ENCODE peak calls at places on chromosomes 1 and 21, in seven cellular contexts. One of them, this sample, is unnamed.

GRCh38 chr21:39705849-39706248 is 39.1 kb upstream of the IGSF5 start:
- DNase-seq in GM12878: no peak
- DNase-seq in K562: no peak
- DNase-seq in SK-N-SH: no peak
- DNase-seq in HepG2: no peak
- DNase-seq in H1: no peak
- DNase-seq in HCT116: no peak
- DNase-seq in this sample: no peak

GRCh38 chr1:112388436-112388835 is 7.6 kb upstream of the CTTNBP2NL start:
- DNase-seq in H1: no peak
- DNase-seq in GM12878: no peak
- DNase-seq in SK-N-SH: no peak
- DNase-seq in HCT116: no peak
- DNase-seq in HepG2: no peak
- DNase-seq in K562: no peak
- DNase-seq in this sample: no peak

GRCh38 chr1:206067486-206068302 is 14.7 kb downstream of the RHEX start:
- DNase-seq in H1: no peak
- DNase-seq in HCT116: no peak
- DNase-seq in GM12878: no peak
- DNase-seq in HepG2: no peak
- DNase-seq in K562: no peak
- DNase-seq in SK-N-SH: no peak
- DNase-seq in this sample: no peak

GRCh38 chr1:232462200-232462599 is 167.7 kb downstream of the SIPA1L2 start:
- DNase-seq in HepG2: no peak
- DNase-seq in HCT116: no peak
- DNase-seq in H1: no peak
- DNase-seq in SK-N-SH: no peak
- DNase-seq in GM12878: no peak
- DNase-seq in K562: no peak
- DNase-seq in this sample: no peak

GRCh38 chr1:85596531-85596930 is 16.0 kb downstream of the CCN1 start:
- DNase-seq in SK-N-SH: no peak
- DNase-seq in H1: no peak
- DNase-seq in GM12878: no peak
- DNase-seq in K562: no peak
- DNase-seq in HCT116: no peak
- DNase-seq in HepG2: no peak
- DNase-seq in this sample: no peak

GRCh38 chr1:109739738-109740614 is 862 bp downstream of the GSTM3 start:
- DNase-seq in K562: peak
- DNase-seq in SK-N-SH: peak
- DNase-seq in HCT116: no peak
- DNase-seq in HepG2: peak
- DNase-seq in H1: no peak
- DNase-seq in GM12878: no peak
- DNase-seq in this sample: peak

GRCh38 chr1:25360596-25361581 is 22.8 kb downstream of the TMEM50A start:
- DNase-seq in GM12878: no peak
- DNase-seq in HepG2: no peak
- DNase-seq in SK-N-SH: no peak
- DNase-seq in H1: no peak
- DNase-seq in HCT116: peak
- DNase-seq in K562: peak
- DNase-seq in this sample: no peak

GRCh38 chr1:223717695-223718363 is 5.5 kb downstream of the CAPN2 start:
- DNase-seq in HepG2: no peak
- DNase-seq in GM12878: no peak
- DNase-seq in SK-N-SH: no peak
- DNase-seq in K562: no peak
- DNase-seq in HCT116: no peak
- DNase-seq in H1: no peak
- DNase-seq in this sample: no peak

GRCh38 chr1:61742620-61743431 is 546 bp downstream of the PATJ start:
- DNase-seq in SK-N-SH: peak
- DNase-seq in GM12878: no peak
- DNase-seq in K562: no peak
- DNase-seq in HCT116: no peak
- DNase-seq in H1: no peak
- DNase-seq in HepG2: peak
- DNase-seq in this sample: peak

GRCh38 chr1:10947181-10947580 is 65.3 kb upstream of the TARDBP start:
- DNase-seq in HCT116: no peak
- DNase-seq in HepG2: no peak
- DNase-seq in H1: no peak
- DNase-seq in K562: no peak
- DNase-seq in SK-N-SH: peak
- DNase-seq in GM12878: no peak
- DNase-seq in this sample: no peak

GRCh38 chr1:239718997-239719628 is 332.7 kb downstream of the CHRM3 start:
- DNase-seq in H1: no peak
- DNase-seq in HepG2: no peak
- DNase-seq in SK-N-SH: no peak
- DNase-seq in K562: no peak
- DNase-seq in HCT116: no peak
- DNase-seq in GM12878: no peak
- DNase-seq in this sample: no peak

GRCh38 chr1:150192012-150192411 is 42.3 kb downstream of the PLEKHO1 start:
- DNase-seq in K562: no peak
- DNase-seq in H1: no peak
- DNase-seq in HepG2: no peak
- DNase-seq in HCT116: no peak
- DNase-seq in GM12878: no peak
- DNase-seq in SK-N-SH: no peak
- DNase-seq in this sample: no peak

GRCh38 chr1:86155807-86156561 is 588 bp downstream of the COL24A1 start:
- DNase-seq in SK-N-SH: peak
- DNase-seq in HCT116: no peak
- DNase-seq in K562: no peak
- DNase-seq in H1: no peak
- DNase-seq in HepG2: no peak
- DNase-seq in GM12878: no peak
- DNase-seq in this sample: no peak

GRCh38 chr1:76433528-76433927 is 359.0 kb downstream of the ST6GALNAC3 start:
- DNase-seq in HCT116: no peak
- DNase-seq in GM12878: no peak
- DNase-seq in SK-N-SH: no peak
- DNase-seq in HepG2: no peak
- DNase-seq in H1: no peak
- DNase-seq in K562: no peak
- DNase-seq in this sample: no peak

GRCh38 chr1:203490607-203491006 is 3.3 kb upstream of the OPTC start:
- DNase-seq in SK-N-SH: no peak
- DNase-seq in GM12878: no peak
- DNase-seq in H1: no peak
- DNase-seq in HCT116: no peak
- DNase-seq in K562: no peak
- DNase-seq in HepG2: no peak
- DNase-seq in this sample: no peak

GRCh38 chr1:56200446-56200845 is 378.9 kb downstream of the PLPP3 start:
- DNase-seq in HCT116: no peak
- DNase-seq in HepG2: no peak
- DNase-seq in H1: no peak
- DNase-seq in GM12878: no peak
- DNase-seq in K562: no peak
- DNase-seq in SK-N-SH: peak
- DNase-seq in this sample: peak

GRCh38 chr1:100959502-100960060 is 63.7 kb downstream of the SLC30A7 start:
- DNase-seq in K562: no peak
- DNase-seq in GM12878: no peak
- DNase-seq in HepG2: no peak
- DNase-seq in HCT116: no peak
- DNase-seq in SK-N-SH: no peak
- DNase-seq in H1: no peak
- DNase-seq in this sample: no peak

GRCh38 chr1:27099154-27099903 is 55.6 kb downstream of the SLC9A1 start:
- DNase-seq in GM12878: no peak
- DNase-seq in HCT116: no peak
- DNase-seq in K562: peak
- DNase-seq in HepG2: peak
- DNase-seq in SK-N-SH: peak
- DNase-seq in H1: no peak
- DNase-seq in this sample: no peak

GRCh38 chr1:35958558-35958957 is 27.7 kb downstream of the AGO3 start:
- DNase-seq in K562: no peak
- DNase-seq in GM12878: no peak
- DNase-seq in HCT116: no peak
- DNase-seq in SK-N-SH: no peak
- DNase-seq in H1: no peak
- DNase-seq in HepG2: no peak
- DNase-seq in this sample: no peak

DNA sequence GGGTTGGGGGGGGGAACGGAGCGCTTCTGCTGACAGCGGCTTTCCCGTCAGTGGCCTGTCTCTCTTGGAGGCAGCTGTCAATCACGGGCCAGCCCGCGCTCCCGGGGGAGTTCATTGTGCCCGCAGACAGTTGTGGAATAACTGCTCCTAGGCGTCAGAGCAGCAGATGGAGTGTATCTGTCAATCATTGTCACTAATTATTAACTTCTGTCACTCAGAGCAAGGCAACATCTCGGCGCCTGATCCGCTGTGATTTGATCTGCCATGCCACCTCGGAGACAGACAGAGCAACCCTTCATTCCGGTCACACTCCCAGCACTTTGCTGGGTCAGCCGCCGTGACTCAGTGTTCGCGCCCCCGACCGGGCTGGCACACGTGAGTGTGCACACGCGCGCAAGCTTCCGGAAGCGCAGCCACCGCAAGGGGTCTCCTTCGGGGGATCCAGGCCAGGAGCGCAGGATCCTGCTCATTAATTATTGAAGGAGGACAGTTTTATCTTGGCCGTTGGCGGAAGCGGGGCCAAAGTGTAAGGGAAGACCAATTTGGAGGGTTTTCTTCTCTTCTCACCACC is 75.8 kb downstream of the RRAGC start:
- DNase-seq in H1: no peak
- DNase-seq in GM12878: no peak
- DNase-seq in SK-N-SH: peak
- DNase-seq in HCT116: no peak
- DNase-seq in K562: peak
- DNase-seq in HepG2: peak
- DNase-seq in this sample: no peak
- TF ChIP-seq JUND in H1: no peak
- TF ChIP-seq JUND in GM12878: no peak
- TF ChIP-seq JUND in SK-N-SH: no peak
- TF ChIP-seq JUND in HCT116: no peak
- TF ChIP-seq JUND in K562: no peak
- TF ChIP-seq JUND in HepG2: no peak
- TF ChIP-seq JUND in this sample: no peak

GRCh38 chr1:212606042-212606733 is 2.4 kb upstream of the ATF3 start:
- DNase-seq in SK-N-SH: no peak
- DNase-seq in HCT116: no peak
- DNase-seq in GM12878: no peak
- DNase-seq in H1: no peak
- DNase-seq in HepG2: no peak
- DNase-seq in K562: no peak
- DNase-seq in this sample: no peak

GRCh38 chr1:212607924-212608208 is 695 bp upstream of the ATF3 start:
- DNase-seq in K562: no peak
- DNase-seq in HCT116: no peak
- DNase-seq in SK-N-SH: no peak
- DNase-seq in H1: no peak
- DNase-seq in HepG2: no peak
- DNase-seq in GM12878: no peak
- DNase-seq in this sample: no peak

GRCh38 chr1:212606734-212607205 is 1.8 kb upstream of the ATF3 start:
- DNase-seq in K562: no peak
- DNase-seq in H1: no peak
- DNase-seq in HepG2: no peak
- DNase-seq in GM12878: no peak
- DNase-seq in SK-N-SH: peak
- DNase-seq in HCT116: no peak
- DNase-seq in this sample: peak

GRCh38 chr1:212608209-212608955 is at the start of gene ATF3:
- DNase-seq in GM12878: peak
- DNase-seq in K562: peak
- DNase-seq in H1: peak
- DNase-seq in HCT116: peak
- DNase-seq in HepG2: peak
- DNase-seq in SK-N-SH: peak
- DNase-seq in this sample: peak

GRCh38 chr1:212607206-212607923 is 1.2 kb upstream of the ATF3 start:
- DNase-seq in HCT116: no peak
- DNase-seq in SK-N-SH: peak
- DNase-seq in K562: no peak
- DNase-seq in HepG2: no peak
- DNase-seq in GM12878: no peak
- DNase-seq in H1: no peak
- DNase-seq in this sample: peak
- TF ChIP-seq JUND in HCT116: no peak
- TF ChIP-seq JUND in SK-N-SH: no peak
- TF ChIP-seq JUND in K562: no peak
- TF ChIP-seq JUND in HepG2: no peak
- TF ChIP-seq JUND in GM12878: no peak
- TF ChIP-seq JUND in H1: no peak
- TF ChIP-seq JUND in this sample: no peak

GRCh38 chr1:14095001-14095400 is 395.0 kb downstream of the PRDM2 start:
- DNase-seq in HepG2: no peak
- DNase-seq in GM12878: no peak
- DNase-seq in H1: no peak
- DNase-seq in SK-N-SH: peak
- DNase-seq in HCT116: peak
- DNase-seq in K562: peak
- DNase-seq in this sample: no peak
- TF ChIP-seq JUND in HepG2: no peak
- TF ChIP-seq JUND in GM12878: no peak
- TF ChIP-seq JUND in H1: no peak
- TF ChIP-seq JUND in SK-N-SH: no peak
- TF ChIP-seq JUND in HCT116: no peak
- TF ChIP-seq JUND in K562: no peak
- TF ChIP-seq JUND in this sample: no peak

DNA sequence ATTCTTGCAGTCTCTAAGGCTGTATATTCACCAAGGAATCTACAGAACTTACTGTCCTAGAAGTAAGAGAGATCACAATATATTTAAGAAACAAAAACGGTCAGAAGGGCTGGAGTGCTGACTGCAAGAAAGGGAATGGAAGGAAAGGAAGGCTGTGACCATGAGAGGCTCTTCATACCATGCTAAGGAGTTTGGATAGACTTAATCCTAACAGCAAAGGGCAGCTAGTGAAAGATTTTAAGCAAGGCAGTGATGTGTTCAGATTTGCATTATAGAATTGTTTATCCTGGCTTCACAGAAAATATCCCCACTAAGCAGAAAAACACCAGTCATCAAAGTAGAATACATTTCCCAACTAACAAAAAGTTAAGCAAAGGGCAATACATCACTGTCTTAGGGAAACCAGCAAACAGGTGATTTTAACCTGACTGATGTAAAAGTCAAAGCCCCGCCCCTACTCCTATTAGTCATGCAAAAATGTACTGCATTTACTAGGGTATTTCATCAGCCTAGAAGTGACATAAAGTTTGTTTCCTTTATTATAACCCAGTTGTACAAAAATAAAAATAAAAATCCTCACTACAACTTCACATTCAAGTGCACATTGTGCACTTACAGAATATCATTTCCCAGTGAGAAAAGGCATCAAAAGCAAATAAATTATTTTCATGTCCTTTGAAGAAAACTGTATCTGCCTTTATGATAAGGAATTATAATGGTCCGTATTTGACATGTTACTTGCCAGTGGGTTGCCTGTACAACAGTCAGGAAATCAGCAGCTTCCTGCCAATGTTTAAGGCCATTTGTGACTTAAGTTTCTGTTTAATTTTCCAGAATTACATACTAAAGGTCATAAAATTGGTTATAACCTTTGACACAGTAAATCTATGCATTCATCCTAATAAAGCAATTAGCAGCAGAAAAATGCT is 17.2 kb downstream of the JAK1 start:
- DNase-seq in HepG2: no peak
- DNase-seq in HCT116: peak
- DNase-seq in H1: no peak
- DNase-seq in K562: no peak
- DNase-seq in SK-N-SH: no peak
- DNase-seq in GM12878: no peak
- DNase-seq in this sample: no peak
- TF ChIP-seq JUND in HepG2: no peak
- TF ChIP-seq JUND in HCT116: peak
- TF ChIP-seq JUND in H1: no peak
- TF ChIP-seq JUND in K562: peak
- TF ChIP-seq JUND in SK-N-SH: no peak
- TF ChIP-seq JUND in GM12878: no peak
- TF ChIP-seq JUND in this sample: no peak